ENCODE peak calls at places on chromosome 9, in seven cellular contexts. R is PC-9, H is astrocyte, E is GM23338, P is MM.1S, B is GM23248, Y is HepG2. S is an unnamed sample.

GRCh38 chr9:33988219-33988890 is 60.3 kb downstream of the UBAP2 start:
- DNase-seq in R (no peak), H (peak; percentile 12), E (no peak), P (peak; percentile 94), B (peak; percentile 1), Y (no peak), S (peak; percentile 16)

GRCh38 chr9:98226516-98226915 is 28.9 kb downstream of the TBC1D2 start:
- DNase-seq in R (peak; percentile 75), H (no peak), E (no peak), P (no peak), B (peak; percentile 19), Y (peak; percentile 76), S (no peak)

GRCh38 chr9:130537346-130538050 is 41.9 kb upstream of the FUBP3 start:
- DNase-seq in R (no peak), H (no peak), E (no peak), P (no peak), B (peak; percentile 37), Y (no peak), S (peak; percentile 11)

GRCh38 chr9:84647699-84648098 is 21.8 kb upstream of the NTRK2 start:
- DNase-seq in R (no peak), H (no peak), E (no peak), P (no peak), B (no peak), Y (no peak), S (no peak)

GRCh38 chr9:18896531-18897179 is 136.4 kb downstream of the SAXO1 start:
- DNase-seq in R (no peak), H (peak; percentile 17), E (no peak), P (no peak), B (no peak), Y (no peak), S (peak; percentile 31)

GRCh38 chr9:4548796-4549725 is 58.8 kb downstream of the SLC1A1 start:
- DNase-seq in R (no peak), H (no peak), E (peak; percentile 81), P (no peak), B (peak; percentile 39), Y (peak; percentile 10), S (no peak)

GRCh38 chr9:113737414-113738271 is 138.5 kb upstream of the ZNF618 start:
- DNase-seq in R (no peak), H (peak; percentile 22), E (peak; percentile 92), P (peak; percentile 62), B (peak; percentile 62), Y (peak; percentile 46), S (peak; percentile 43)

GRCh38 chr9:114855488-114855887 is 49.6 kb upstream of the TNFSF15 start:
- DNase-seq in R (no peak), H (peak; percentile 20), E (no peak), P (no peak), B (peak; percentile 72), Y (no peak), S (peak; percentile 51)

GRCh38 chr9:93902051-93902779 is 52.9 kb downstream of the BARX1 start:
- DNase-seq in R (no peak), H (no peak), E (no peak), P (no peak), B (no peak), Y (no peak), S (no peak)

GRCh38 chr9:18906656-18907395 is 126.2 kb downstream of the SAXO1 start:
- DNase-seq in R (no peak), H (peak; percentile 52), E (no peak), P (no peak), B (peak; percentile 85), Y (no peak), S (peak; percentile 44)

GRCh38 chr9:116101516-116101915 is 52.1 kb upstream of the PAPPA start:
- DNase-seq in R (peak; percentile 72), H (peak; percentile 77), E (no peak), P (no peak), B (peak; percentile 85), Y (no peak), S (peak; percentile 91)

GRCh38 chr9:98916660-98917059 is 27.0 kb upstream of the COL15A1 start:
- DNase-seq in R (no peak), H (peak; percentile 20), E (peak; percentile 73), P (no peak), B (no peak), Y (no peak), S (peak; percentile 42)

GRCh38 chr9:90916147-90916734 is 114.6 kb downstream of the SYK start:
- DNase-seq in R (no peak), H (no peak), E (no peak), P (no peak), B (peak; percentile 50), Y (no peak), S (peak; percentile 28)

GRCh38 chr9:11702529-11702928 is 990.7 kb upstream of the TYRP1 start:
- DNase-seq in R (no peak), H (no peak), E (no peak), P (no peak), B (no peak), Y (no peak), S (no peak)

GRCh38 chr9:90966475-90967150 is 165.0 kb downstream of the SYK start:
- DNase-seq in R (no peak), H (peak; percentile 78), E (no peak), P (peak; percentile 5), B (peak; percentile 68), Y (no peak), S (peak; percentile 44)

GRCh38 chr9:136137321-136138054 is 18.8 kb upstream of the TMEM250 start:
- DNase-seq in R (peak; percentile 55), H (no peak), E (no peak), P (no peak), B (no peak), Y (peak; percentile 15), S (no peak)

GRCh38 chr9:110125207-110125751 is 82.7 kb downstream of the C9orf152 start:
- DNase-seq in R (no peak), H (peak; percentile 99), E (peak; percentile 88), P (no peak), B (peak; percentile 90), Y (peak; percentile 95), S (peak; percentile 99)

GRCh38 chr9:79673614-79674013 is 101.8 kb downstream of the TLE4 start:
- DNase-seq in R (no peak), H (no peak), E (no peak), P (no peak), B (no peak), Y (no peak), S (no peak)

GRCh38 chr9:130051855-130052254 is 1.9 kb upstream of the GPR107 start:
- DNase-seq in R (peak; percentile 89), H (no peak), E (no peak), P (no peak), B (peak; percentile 55), Y (no peak), S (no peak)

GRCh38 chr9:119366909-119367690 is 2.1 kb downstream of the BRINP1 start:
- DNase-seq in R (no peak), H (no peak), E (no peak), P (no peak), B (no peak), Y (no peak), S (no peak)

GRCh38 chr9:72165821-72166547 is 16.7 kb downstream of the GDA start:
- DNase-seq in R (peak; percentile 66), H (no peak), E (no peak), P (no peak), B (no peak), Y (no peak), S (no peak)
- H2AFZ ChIP-seq in R (no peak overlapping the region), H (no peak overlapping the region), E (no peak overlapping the region), P (no peak overlapping the region), B (no peak overlapping the region), Y (no peak overlapping the region), S (no peak overlapping the region)

DNA sequence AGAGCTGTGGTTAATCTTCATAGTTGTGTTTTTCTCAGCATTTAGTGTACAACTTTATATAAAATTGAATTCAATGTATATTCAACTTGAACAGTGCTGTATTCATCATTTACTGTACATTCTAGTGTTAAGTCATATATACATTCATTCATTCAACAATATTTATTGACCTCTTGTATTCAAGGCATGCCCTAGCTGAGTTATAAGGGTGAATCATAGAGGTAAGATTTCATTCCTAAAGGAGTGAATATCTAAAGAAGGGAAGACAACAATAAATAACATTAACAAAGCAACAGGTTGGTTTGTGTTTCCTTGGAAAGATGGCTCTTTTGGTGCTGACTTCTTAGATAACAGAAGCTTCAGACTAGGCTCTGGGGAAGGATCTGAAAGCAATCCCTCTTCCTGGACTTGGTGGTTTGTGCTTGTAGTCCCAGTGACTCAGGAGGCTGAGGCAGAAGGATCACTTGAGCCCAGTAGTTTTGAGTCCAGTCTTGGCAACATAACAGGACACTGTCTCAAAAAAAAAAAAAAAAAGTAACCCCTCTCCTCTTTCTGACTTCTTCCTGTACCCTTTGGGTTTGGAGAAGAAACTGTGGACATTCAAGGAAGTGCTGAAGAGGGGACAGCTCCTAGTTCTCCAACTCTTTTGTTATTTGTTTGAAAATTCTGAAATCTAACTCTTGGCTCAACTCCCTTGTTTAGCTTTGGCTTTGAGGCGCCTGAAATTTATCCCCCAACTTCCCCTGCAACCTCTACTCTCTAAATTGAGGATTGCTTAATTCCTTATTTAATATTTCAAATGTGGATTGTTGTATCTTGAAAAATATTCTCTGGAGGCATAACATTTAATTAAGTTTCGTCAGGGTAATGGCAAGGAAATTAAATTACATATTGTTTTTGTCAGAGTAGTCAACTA is 80.2 kb downstream of the OSTF1 start:
- DNase-seq in R (no peak), H (no peak), E (no peak), P (no peak), B (no peak), Y (no peak), S (no peak)
- H3K4me1 ChIP-seq in R (peaks cover 40% of the 10 kb centered on the region), H (peaks cover 11% of the 10 kb centered on the region), E (peaks cover 17% of the 10 kb centered on the region), P (peaks cover 52% of the 10 kb centered on the region), B (peaks cover 12% of the 10 kb centered on the region), Y (peaks cover 4% of the 10 kb centered on the region), S (no peaks in the 10 kb centered on the region)

DNA sequence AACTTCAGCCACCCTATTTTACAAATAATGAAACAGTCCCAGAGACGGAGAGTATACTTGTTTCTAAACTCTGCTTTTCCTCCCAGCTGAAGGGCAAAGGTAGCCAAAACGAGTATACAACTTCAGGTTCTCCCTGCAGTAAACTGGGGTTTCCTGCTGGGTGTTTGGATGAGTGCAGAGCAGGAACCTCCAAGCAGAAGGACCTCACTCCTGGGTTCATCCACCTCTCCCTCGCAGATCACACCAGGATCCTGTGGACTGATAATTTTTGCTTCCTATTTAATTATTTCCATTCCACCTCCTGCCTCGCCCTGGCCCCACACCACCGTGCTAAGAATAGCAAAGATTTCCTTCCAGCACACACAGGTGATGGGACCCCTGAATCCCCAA is 2.0 kb upstream of the FOXB2 start:
- DNase-seq in R (no peak), H (no peak), E (no peak), P (no peak), B (no peak), Y (no peak), S (no peak)
- H2AFZ ChIP-seq in R (no peak overlapping the region), H (no peak overlapping the region), E (no peak overlapping the region), P (no peak overlapping the region), B (no peak overlapping the region), Y (no peak overlapping the region), S (no peak overlapping the region)

DNA sequence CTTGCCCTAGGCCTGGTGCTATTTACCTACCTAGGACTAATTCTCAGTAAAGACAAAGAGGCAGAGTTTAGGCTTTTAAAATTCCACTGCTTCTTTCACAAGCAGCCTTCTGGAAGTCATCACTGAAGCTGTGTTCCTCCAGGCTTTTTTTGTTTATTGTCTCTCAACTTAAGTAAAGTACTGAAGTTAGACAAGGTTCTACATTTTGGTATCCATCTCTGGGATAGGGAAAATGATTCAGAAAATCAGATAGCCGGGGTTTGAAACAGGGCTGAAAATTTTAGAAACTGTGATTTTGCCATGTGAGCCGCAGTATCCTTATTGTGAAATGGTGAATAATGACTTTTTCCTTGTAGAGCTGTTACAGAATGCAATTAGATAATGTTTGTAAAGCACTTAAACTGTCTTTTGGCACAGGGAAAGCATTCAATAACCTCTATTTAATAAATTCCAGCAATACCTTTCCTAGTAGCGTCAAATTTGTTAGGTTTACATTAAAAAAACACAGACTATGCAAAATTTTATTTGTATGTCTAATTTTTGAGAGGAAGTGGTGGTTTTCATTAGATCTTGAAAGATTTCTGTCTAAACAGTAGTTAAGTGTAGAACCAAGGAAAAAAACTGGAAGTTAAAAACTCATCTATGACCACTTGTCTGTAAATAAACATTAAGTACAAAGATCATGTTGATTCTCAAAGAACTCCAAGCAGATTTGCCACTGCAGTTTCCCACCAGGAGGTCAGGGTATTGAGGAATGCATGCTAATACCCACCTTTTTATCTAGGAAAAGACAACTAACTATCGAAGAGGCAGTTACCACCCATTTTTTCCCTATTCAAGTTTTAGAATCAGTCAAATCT is 2.2 kb downstream of the STOM start:
- DNase-seq in R (no peak), H (no peak), E (peak; percentile 51), P (no peak), B (peak; percentile 56), Y (peak; percentile 90), S (no peak)
- H3K4me1 ChIP-seq in R (peaks cover 19% of the 10 kb centered on the region), H (peaks cover 11% of the 10 kb centered on the region), E (peaks cover 22% of the 10 kb centered on the region), P (peaks cover 5% of the 10 kb centered on the region), B (peaks cover 56% of the 10 kb centered on the region), Y (peaks cover 95% of the 10 kb centered on the region), S (peaks cover 18% of the 10 kb centered on the region)

S was measured in fibroblast of lung.